ENCODE peak calls at places on chromosomes 3 and 15, in eight cellular contexts. F, L, I, V, X, U, M and Z are unnamed samples.
A peak's percentile ranks its signal among the peaks of the same experiment; 100 is the strongest.

GRCh38 chr3:13282528-13282985 is 137.6 kb downstream of the NUP210 start:
- DNase-seq in X (no peak), V (no peak), M (no peak), I (no peak), U (no peak), F (no peak), L (no peak), Z (no peak)

GRCh38 chr3:104438761-104439160 is 927.9 kb upstream of the ALCAM start:
- DNase-seq in M (no peak), X (no peak), I (no peak), L (no peak), F (no peak), V (no peak), U (no peak), Z (no peak)

GRCh38 chr3:87025636-87026035 is 34.7 kb upstream of the VGLL3 start:
- DNase-seq in M (no peak), I (no peak), V (no peak), U (no peak), L (no peak), F (no peak), X (no peak), Z (no peak)

GRCh38 chr15:63933522-63933921 is 99.8 kb upstream of the HERC1 start:
- DNase-seq in U (no peak), L (no peak), I (no peak), X (no peak), V (no peak), F (no peak), M (peak; percentile 12), Z (no peak)

GRCh38 chr3:177106594-177106993 is 90.7 kb downstream of the TBL1XR1 start:
- DNase-seq in V (no peak), L (no peak), M (no peak), I (no peak), F (no peak), X (no peak), U (no peak), Z (no peak)

GRCh38 chr15:48965972-48966371 is 2.3 kb upstream of the SHC4 start:
- DNase-seq in U (no peak), I (no peak), V (no peak), F (no peak), X (no peak), M (no peak), L (no peak), Z (peak; percentile 6)

GRCh38 chr3:25854214-25854613 is 64.3 kb downstream of the OXSM start:
- DNase-seq in V (no peak), X (no peak), U (peak; percentile 36), L (no peak), M (no peak), F (no peak), I (no peak), Z (no peak)

GRCh38 chr3:33936171-33936920 is 137.9 kb downstream of the PDCD6IP start:
- DNase-seq in I (no peak), V (no peak), M (no peak), L (no peak), X (no peak), F (no peak), U (no peak), Z (no peak)

GRCh38 chr3:133649486-133650068 is 12.2 kb downstream of the TOPBP1 start:
- DNase-seq in V (no peak), X (no peak), M (no peak), I (no peak), L (no peak), U (no peak), F (no peak), Z (no peak)

GRCh38 chr3:57026918-57027317 is 33.5 kb upstream of the SPATA12 start:
- DNase-seq in I (no peak), M (peak; percentile 91), U (peak; percentile 17), F (no peak), V (no peak), L (no peak), X (peak; percentile 56), Z (no peak)

GRCh38 chr3:6542795-6543194 is 318.1 kb upstream of the GRM7 start:
- DNase-seq in V (no peak), I (no peak), F (no peak), M (no peak), L (no peak), X (no peak), U (no peak), Z (no peak)

GRCh38 chr3:190972196-190972595 is 109.7 kb upstream of the GMNC start:
- DNase-seq in X (no peak), M (no peak), V (no peak), U (no peak), L (no peak), I (no peak), F (no peak), Z (no peak)

GRCh38 chr3:100777271-100777670 is 68.0 kb downstream of the TFG start:
- DNase-seq in I (no peak), V (no peak), U (no peak), F (no peak), L (no peak), X (no peak), M (no peak), Z (no peak)

GRCh38 chr3:53773586-53774368 is 72.4 kb downstream of the CHDH start:
- DNase-seq in F (peak; percentile 56), U (no peak), M (peak; percentile 68), I (peak; percentile 53), V (no peak), L (no peak), X (peak; percentile 34), Z (no peak)

GRCh38 chr3:171384101-171384891 is 75.9 kb downstream of the TNIK start:
- DNase-seq in L (no peak), I (no peak), X (no peak), V (no peak), F (no peak), M (no peak), U (no peak), Z (no peak)

GRCh38 chr3:65563844-65564243 is 474.9 kb downstream of the MAGI1 start:
- DNase-seq in F (no peak), U (no peak), V (no peak), M (no peak), X (no peak), L (no peak), I (no peak), Z (no peak)

GRCh38 chr3:113331187-113331586 is 110.1 kb downstream of the CFAP44 start:
- DNase-seq in F (no peak), M (no peak), X (no peak), I (no peak), V (no peak), U (no peak), L (no peak), Z (no peak)

GRCh38 chr15:41992803-41993190 is 20.4 kb upstream of the EHD4 start:
- DNase-seq in I (peak; percentile 4), F (no peak), X (no peak), L (no peak), U (no peak), M (no peak), V (no peak), Z (no peak)

GRCh38 chr3:177830411-177830849 is 633.1 kb upstream of the TBL1XR1 start:
- DNase-seq in F (peak; percentile 73), U (no peak), V (no peak), I (no peak), M (peak; percentile 37), L (no peak), X (peak; percentile 36), Z (no peak)

GRCh38 chr3:38957296-38957695 is 94.4 kb downstream of the SCN11A start:
- DNase-seq in U (no peak), L (no peak), X (no peak), V (no peak), M (no peak), F (no peak), I (no peak), Z (no peak)

GRCh38 chr15:80174017-80174746 is 21.4 kb downstream of the FAH start:
- DNase-seq in I (no peak), L (no peak), V (no peak), M (peak; percentile 85), F (no peak), X (no peak), U (peak; percentile 44), Z (peak; percentile 26)

DNA sequence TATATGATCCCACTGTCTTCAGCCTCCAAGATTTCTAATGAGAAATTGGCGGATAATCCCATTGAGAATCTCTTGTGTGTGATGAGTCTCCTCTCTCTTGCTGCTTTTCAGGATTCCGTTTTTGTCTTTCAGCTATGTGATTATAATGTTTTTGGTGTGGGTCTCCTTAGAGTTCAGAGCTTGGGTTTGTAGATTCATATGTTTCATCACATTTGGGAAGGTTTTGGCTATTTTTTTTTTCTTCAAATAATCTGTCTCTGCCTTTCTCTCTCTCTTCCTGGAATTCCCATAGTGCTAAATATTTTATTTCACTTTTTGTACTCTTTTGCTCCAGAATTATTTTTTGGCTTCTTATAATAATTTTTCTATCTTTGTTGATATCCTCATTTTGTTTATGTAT is 40.4 kb downstream of the SACM1L start:
- DNase-seq in L (no peak), X (no peak), M (no peak), F (no peak), U (no peak), V (no peak), I (no peak), Z (no peak)
- TF ChIP-seq POLR2A in L (no peak), X (no peak), M (no peak), F (no peak), U (no peak), V (no peak), I (no peak), Z (no peak)

GRCh38 chr15:84702961-84703482 is 12.9 kb downstream of the SEC11A start:
- DNase-seq in M (peak; percentile 78), X (peak; percentile 56), V (peak; percentile 36), L (peak; percentile 20), I (no peak), U (peak; percentile 47), F (peak; percentile 53), Z (no peak)
- TF ChIP-seq POLR2A in M (peak; percentile 19), X (no peak), V (no peak), L (no peak), I (no peak), U (no peak), F (no peak), Z (no peak)

GRCh38 chr15:75836953-75837321 is 6.3 kb upstream of the UBE2Q2 start:
- DNase-seq in I (no peak), L (no peak), M (no peak), X (peak; percentile 51), U (peak; percentile 42), F (peak; percentile 37), V (no peak), Z (peak; percentile 47)
- TF ChIP-seq POLR2A in I (no peak), L (no peak), M (no peak), X (no peak), U (no peak), F (no peak), V (no peak), Z (no peak)

GRCh38 chr15:78130012-78130353 is 1.3 kb downstream of the CIB2 start:
- DNase-seq in M (no peak), I (no peak), F (no peak), L (no peak), X (no peak), U (no peak), V (no peak), Z (no peak)

GRCh38 chr15:78130466-78131294 is 565 bp downstream of the CIB2 start:
- DNase-seq in L (peak; percentile 39), U (no peak), I (no peak), F (no peak), V (no peak), X (no peak), M (no peak), Z (no peak)

GRCh38 chr15:78129098-78130011 is 1.9 kb downstream of the CIB2 start:
- DNase-seq in U (no peak), V (no peak), M (peak; percentile 58), X (no peak), F (no peak), I (peak; percentile 30), L (no peak), Z (peak; percentile 30)

GRCh38 chr15:78133801-78134200 is 2.6 kb upstream of the CIB2 start:
- DNase-seq in U (no peak), F (peak; percentile 46), I (no peak), V (no peak), M (no peak), X (no peak), L (no peak), Z (no peak)

GRCh38 chr15:78131295-78132021 is at the start of gene CIB2:
- DNase-seq in L (peak; percentile 80), U (peak; percentile 64), V (peak; percentile 73), X (peak; percentile 65), M (peak; percentile 60), I (peak; percentile 88), F (no peak), Z (peak; percentile 73)
- TF ChIP-seq POLR2A in L (peak; percentile 49), U (no peak), V (no peak), X (peak; percentile 38), M (peak; percentile 14), I (peak; percentile 35), F (no peak), Z (no peak)